ENCODE peak calls at places on chromosome 13, in six cellular contexts. One of them, this sample, is unnamed. For H3K4me1, the result is how much of the 10 kb centered on the place peaks cover.

GRCh38 chr13:79749985-79750551 is 269.1 kb downstream of the NDFIP2 start:
- DNase-seq in pancreas: no peak
- DNase-seq in psoas muscle: peak
- DNase-seq in MM.1S: no peak
- DNase-seq in DND-41: no peak
- DNase-seq in CD4-positive, CD25-positive, alpha-beta regulatory T cell: no peak
- DNase-seq in this sample: peak

GRCh38 chr13:48816696-48817095 is 159.0 kb upstream of the FNDC3A start:
- DNase-seq in MM.1S: no peak
- DNase-seq in pancreas: no peak
- DNase-seq in DND-41: no peak
- DNase-seq in CD4-positive, CD25-positive, alpha-beta regulatory T cell: no peak
- DNase-seq in psoas muscle: no peak
- DNase-seq in this sample: no peak

GRCh38 chr13:113907637-113908617 is 44.1 kb upstream of the GAS6 start:
- DNase-seq in MM.1S: peak
- DNase-seq in psoas muscle: no peak
- DNase-seq in pancreas: no peak
- DNase-seq in CD4-positive, CD25-positive, alpha-beta regulatory T cell: no peak
- DNase-seq in DND-41: no peak
- DNase-seq in this sample: no peak

GRCh38 chr13:30027569-30028455 is 177.4 kb upstream of the UBL3 start:
- DNase-seq in MM.1S: no peak
- DNase-seq in DND-41: no peak
- DNase-seq in psoas muscle: no peak
- DNase-seq in pancreas: no peak
- DNase-seq in CD4-positive, CD25-positive, alpha-beta regulatory T cell: no peak
- DNase-seq in this sample: no peak

GRCh38 chr13:87669379-87669978 is 1.7 kb upstream of the SLITRK5 start:
- DNase-seq in CD4-positive, CD25-positive, alpha-beta regulatory T cell: no peak
- DNase-seq in DND-41: no peak
- DNase-seq in psoas muscle: no peak
- DNase-seq in pancreas: no peak
- DNase-seq in MM.1S: peak
- DNase-seq in this sample: no peak

GRCh38 chr13:79662882-79663281 is 181.9 kb downstream of the NDFIP2 start:
- DNase-seq in psoas muscle: no peak
- DNase-seq in DND-41: no peak
- DNase-seq in MM.1S: no peak
- DNase-seq in CD4-positive, CD25-positive, alpha-beta regulatory T cell: no peak
- DNase-seq in pancreas: no peak
- DNase-seq in this sample: no peak

GRCh38 chr13:110916671-110917142 is 1.8 kb upstream of the ANKRD10 start:
- DNase-seq in pancreas: no peak
- DNase-seq in MM.1S: no peak
- DNase-seq in DND-41: no peak
- DNase-seq in psoas muscle: no peak
- DNase-seq in CD4-positive, CD25-positive, alpha-beta regulatory T cell: no peak
- DNase-seq in this sample: no peak

GRCh38 chr13:40755082-40755755 is 15.8 kb downstream of the MRPS31 start:
- DNase-seq in DND-41: no peak
- DNase-seq in CD4-positive, CD25-positive, alpha-beta regulatory T cell: no peak
- DNase-seq in MM.1S: no peak
- DNase-seq in psoas muscle: no peak
- DNase-seq in pancreas: no peak
- DNase-seq in this sample: no peak

GRCh38 chr13:35917252-35917941 is 213.8 kb downstream of the DCLK1 start:
- DNase-seq in DND-41: no peak
- DNase-seq in MM.1S: peak
- DNase-seq in CD4-positive, CD25-positive, alpha-beta regulatory T cell: no peak
- DNase-seq in pancreas: no peak
- DNase-seq in psoas muscle: no peak
- DNase-seq in this sample: no peak

GRCh38 chr13:86608739-86609138 is 809.5 kb upstream of the SLITRK6 start:
- DNase-seq in DND-41: no peak
- DNase-seq in psoas muscle: no peak
- DNase-seq in pancreas: no peak
- DNase-seq in CD4-positive, CD25-positive, alpha-beta regulatory T cell: no peak
- DNase-seq in MM.1S: no peak
- DNase-seq in this sample: no peak

GRCh38 chr13:25213716-25214115 is 41.6 kb upstream of the AMER2 start:
- DNase-seq in pancreas: no peak
- DNase-seq in DND-41: no peak
- DNase-seq in MM.1S: no peak
- DNase-seq in psoas muscle: no peak
- DNase-seq in CD4-positive, CD25-positive, alpha-beta regulatory T cell: no peak
- DNase-seq in this sample: no peak

GRCh38 chr13:63614874-63615612 is 2199.4 kb upstream of the PCDH20 start:
- DNase-seq in pancreas: no peak
- DNase-seq in psoas muscle: no peak
- DNase-seq in DND-41: no peak
- DNase-seq in MM.1S: no peak
- DNase-seq in CD4-positive, CD25-positive, alpha-beta regulatory T cell: no peak
- DNase-seq in this sample: no peak

GRCh38 chr13:26499209-26499601 is 58.3 kb upstream of the WASF3 start:
- DNase-seq in CD4-positive, CD25-positive, alpha-beta regulatory T cell: no peak
- DNase-seq in psoas muscle: no peak
- DNase-seq in MM.1S: no peak
- DNase-seq in DND-41: no peak
- DNase-seq in pancreas: no peak
- DNase-seq in this sample: no peak

GRCh38 chr13:79451500-79451962 is 29.4 kb upstream of the NDFIP2 start:
- DNase-seq in CD4-positive, CD25-positive, alpha-beta regulatory T cell: peak
- DNase-seq in pancreas: no peak
- DNase-seq in psoas muscle: no peak
- DNase-seq in DND-41: peak
- DNase-seq in MM.1S: peak
- DNase-seq in this sample: no peak

GRCh38 chr13:114067381-114067885 is 65.0 kb downstream of the RASA3 start:
- DNase-seq in MM.1S: peak
- DNase-seq in psoas muscle: no peak
- DNase-seq in CD4-positive, CD25-positive, alpha-beta regulatory T cell: peak
- DNase-seq in DND-41: no peak
- DNase-seq in pancreas: no peak
- DNase-seq in this sample: no peak

GRCh38 chr13:60453490-60453889 is 56.5 kb downstream of the TDRD3 start:
- DNase-seq in CD4-positive, CD25-positive, alpha-beta regulatory T cell: no peak
- DNase-seq in psoas muscle: no peak
- DNase-seq in pancreas: no peak
- DNase-seq in MM.1S: no peak
- DNase-seq in DND-41: no peak
- DNase-seq in this sample: no peak

GRCh38 chr13:101398191-101398590 is 18.1 kb downstream of the NALCN start:
- DNase-seq in pancreas: no peak
- DNase-seq in MM.1S: no peak
- DNase-seq in DND-41: no peak
- DNase-seq in CD4-positive, CD25-positive, alpha-beta regulatory T cell: no peak
- DNase-seq in psoas muscle: no peak
- DNase-seq in this sample: no peak

GRCh38 chr13:51118809-51119431 is 7.8 kb upstream of the C13orf42 start:
- DNase-seq in pancreas: no peak
- DNase-seq in MM.1S: peak
- DNase-seq in DND-41: no peak
- DNase-seq in psoas muscle: no peak
- DNase-seq in CD4-positive, CD25-positive, alpha-beta regulatory T cell: no peak
- DNase-seq in this sample: no peak

GRCh38 chr13:79775830-79776229 is 294.9 kb downstream of the NDFIP2 start:
- DNase-seq in psoas muscle: no peak
- DNase-seq in pancreas: no peak
- DNase-seq in DND-41: no peak
- DNase-seq in MM.1S: peak
- DNase-seq in CD4-positive, CD25-positive, alpha-beta regulatory T cell: no peak
- DNase-seq in this sample: peak

GRCh38 chr13:112943309-112944125 is 25.5 kb upstream of the MCF2L start:
- DNase-seq in psoas muscle: peak
- DNase-seq in MM.1S: no peak
- DNase-seq in DND-41: no peak
- DNase-seq in pancreas: peak
- DNase-seq in CD4-positive, CD25-positive, alpha-beta regulatory T cell: peak
- DNase-seq in this sample: no peak

GRCh38 chr13:78022164-78022877 is 103.7 kb upstream of the EDNRB start:
- DNase-seq in pancreas: no peak
- DNase-seq in DND-41: peak
- DNase-seq in MM.1S: peak
- DNase-seq in psoas muscle: no peak
- DNase-seq in CD4-positive, CD25-positive, alpha-beta regulatory T cell: peak
- DNase-seq in this sample: no peak

GRCh38 chr13:33109801-33110200 is 93.6 kb downstream of the KL start:
- DNase-seq in MM.1S: no peak
- DNase-seq in DND-41: no peak
- DNase-seq in pancreas: no peak
- DNase-seq in CD4-positive, CD25-positive, alpha-beta regulatory T cell: no peak
- DNase-seq in psoas muscle: no peak
- DNase-seq in this sample: no peak

GRCh38 chr13:33110713-33111413 is 94.6 kb downstream of the KL start:
- DNase-seq in CD4-positive, CD25-positive, alpha-beta regulatory T cell: no peak
- DNase-seq in pancreas: no peak
- DNase-seq in DND-41: no peak
- DNase-seq in MM.1S: no peak
- DNase-seq in psoas muscle: peak
- DNase-seq in this sample: peak

GRCh38 chr13:33111414-33112110 is 95.3 kb downstream of the KL start:
- DNase-seq in psoas muscle: no peak
- DNase-seq in pancreas: no peak
- DNase-seq in MM.1S: no peak
- DNase-seq in CD4-positive, CD25-positive, alpha-beta regulatory T cell: no peak
- DNase-seq in DND-41: no peak
- DNase-seq in this sample: no peak

GRCh38 chr13:33109319-33109718 is 93.1 kb downstream of the KL start:
- DNase-seq in pancreas: no peak
- DNase-seq in CD4-positive, CD25-positive, alpha-beta regulatory T cell: no peak
- DNase-seq in MM.1S: no peak
- DNase-seq in DND-41: no peak
- DNase-seq in psoas muscle: no peak
- DNase-seq in this sample: no peak

DNA sequence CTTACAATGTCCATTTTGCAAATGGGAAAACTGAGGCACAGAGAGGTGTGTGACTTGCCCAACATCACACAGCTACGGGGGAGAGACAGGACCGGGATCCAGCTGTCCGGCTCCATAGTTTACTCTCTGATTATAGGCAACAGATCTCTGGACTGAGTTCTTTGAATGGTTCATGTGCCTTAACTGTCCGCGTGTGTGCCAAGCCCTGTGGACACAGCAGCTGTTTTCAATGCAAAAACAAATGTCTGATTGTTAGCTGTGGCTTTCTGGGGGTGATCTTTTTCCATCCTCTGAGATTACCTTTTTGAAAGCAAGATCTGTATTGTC is 94.1 kb downstream of the KL start:
- DNase-seq in CD4-positive, CD25-positive, alpha-beta regulatory T cell: no peak
- DNase-seq in pancreas: no peak
- DNase-seq in psoas muscle: no peak
- DNase-seq in DND-41: no peak
- DNase-seq in MM.1S: no peak
- DNase-seq in this sample: no peak
- H3K4me1 ChIP-seq in CD4-positive, CD25-positive, alpha-beta regulatory T cell: under half
- H3K4me1 ChIP-seq in pancreas: under half
- H3K4me1 ChIP-seq in psoas muscle: under half
- H3K4me1 ChIP-seq in DND-41: under half
- H3K4me1 ChIP-seq in MM.1S: under half
- H3K4me1 ChIP-seq in this sample: under half

GRCh38 chr13:49997935-49998334 is 1.1 kb downstream of the TRIM13 start:
- DNase-seq in DND-41: no peak
- DNase-seq in CD4-positive, CD25-positive, alpha-beta regulatory T cell: no peak
- DNase-seq in pancreas: no peak
- DNase-seq in MM.1S: no peak
- DNase-seq in psoas muscle: no peak
- DNase-seq in this sample: no peak
- H3K4me1 ChIP-seq in DND-41: half or more
- H3K4me1 ChIP-seq in CD4-positive, CD25-positive, alpha-beta regulatory T cell: half or more
- H3K4me1 ChIP-seq in pancreas: under half
- H3K4me1 ChIP-seq in MM.1S: under half
- H3K4me1 ChIP-seq in psoas muscle: half or more
- H3K4me1 ChIP-seq in this sample: under half

GRCh38 chr13:21688056-21688455 is 17.2 kb downstream of the FGF9 start:
- DNase-seq in pancreas: no peak
- DNase-seq in DND-41: no peak
- DNase-seq in psoas muscle: no peak
- DNase-seq in CD4-positive, CD25-positive, alpha-beta regulatory T cell: no peak
- DNase-seq in MM.1S: no peak
- DNase-seq in this sample: no peak

GRCh38 chr13:21690955-21691354 is 20.1 kb downstream of the FGF9 start:
- DNase-seq in DND-41: no peak
- DNase-seq in MM.1S: no peak
- DNase-seq in CD4-positive, CD25-positive, alpha-beta regulatory T cell: no peak
- DNase-seq in pancreas: no peak
- DNase-seq in psoas muscle: no peak
- DNase-seq in this sample: no peak

GRCh38 chr13:21691500-21691899 is 20.6 kb downstream of the FGF9 start:
- DNase-seq in psoas muscle: no peak
- DNase-seq in MM.1S: no peak
- DNase-seq in pancreas: no peak
- DNase-seq in DND-41: no peak
- DNase-seq in CD4-positive, CD25-positive, alpha-beta regulatory T cell: no peak
- DNase-seq in this sample: no peak

GRCh38 chr13:21686761-21687391 is 16.0 kb downstream of the FGF9 start:
- DNase-seq in pancreas: no peak
- DNase-seq in MM.1S: peak
- DNase-seq in CD4-positive, CD25-positive, alpha-beta regulatory T cell: no peak
- DNase-seq in psoas muscle: no peak
- DNase-seq in DND-41: no peak
- DNase-seq in this sample: no peak

DNA sequence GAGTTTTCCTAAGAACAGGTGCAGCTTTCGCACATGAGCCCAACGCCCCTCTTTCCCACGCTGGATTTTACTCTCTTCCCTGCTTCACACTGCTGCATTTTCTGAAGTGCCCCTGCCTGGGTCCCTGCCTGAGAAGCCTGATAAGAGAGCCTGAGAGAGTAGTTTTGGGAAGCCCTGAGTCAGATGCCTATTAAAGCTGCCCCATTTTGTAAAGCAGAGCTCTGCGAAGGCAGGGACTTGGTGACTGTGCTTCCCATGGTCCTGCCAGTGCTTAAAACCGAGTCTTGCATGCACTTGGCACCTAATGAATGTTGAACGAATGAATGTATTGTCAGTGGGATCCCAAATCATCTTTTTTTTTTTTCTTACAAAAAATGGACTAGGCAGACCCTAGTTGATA is 18.2 kb downstream of the FGF9 start:
- DNase-seq in psoas muscle: no peak
- DNase-seq in DND-41: no peak
- DNase-seq in CD4-positive, CD25-positive, alpha-beta regulatory T cell: no peak
- DNase-seq in MM.1S: no peak
- DNase-seq in pancreas: no peak
- DNase-seq in this sample: no peak
- H3K4me1 ChIP-seq in psoas muscle: under half
- H3K4me1 ChIP-seq in DND-41: under half
- H3K4me1 ChIP-seq in CD4-positive, CD25-positive, alpha-beta regulatory T cell: under half
- H3K4me1 ChIP-seq in MM.1S: under half
- H3K4me1 ChIP-seq in pancreas: under half
- H3K4me1 ChIP-seq in this sample: under half

DNA sequence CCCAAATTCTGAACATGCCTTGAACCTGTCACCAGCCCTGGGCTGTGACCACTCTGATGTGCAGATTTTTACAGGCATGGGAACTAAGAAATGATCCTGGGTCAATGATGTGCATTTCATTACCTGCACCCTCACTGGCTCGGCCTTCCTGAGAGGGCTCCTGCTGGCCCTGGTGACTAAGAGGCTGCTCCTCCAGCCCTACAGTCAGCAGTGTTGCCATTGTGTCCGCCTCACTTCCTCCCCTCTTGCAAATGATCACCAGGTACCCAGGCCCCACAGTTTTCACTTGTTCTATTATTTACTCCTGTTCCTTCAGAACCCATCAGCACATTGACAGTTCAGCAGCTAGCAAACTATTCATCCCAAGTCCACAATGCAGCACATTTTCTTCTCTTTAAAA is 29.4 kb downstream of the STARD13 start:
- DNase-seq in psoas muscle: no peak
- DNase-seq in MM.1S: no peak
- DNase-seq in CD4-positive, CD25-positive, alpha-beta regulatory T cell: no peak
- DNase-seq in DND-41: no peak
- DNase-seq in pancreas: no peak
- DNase-seq in this sample: no peak
- H3K4me1 ChIP-seq in psoas muscle: under half
- H3K4me1 ChIP-seq in MM.1S: under half
- H3K4me1 ChIP-seq in CD4-positive, CD25-positive, alpha-beta regulatory T cell: under half
- H3K4me1 ChIP-seq in DND-41: under half
- H3K4me1 ChIP-seq in pancreas: under half
- H3K4me1 ChIP-seq in this sample: under half